ENCODE peak calls at places on chromosome 14, in four cellular contexts. One of them, this sample, is unnamed.

GRCh38 chr14:98278805-98279204 is 993.2 kb downstream of the BCL11B start:
- DNase-seq in MM.1S: no peak
- DNase-seq in PC-9: no peak
- DNase-seq in GM23248: no peak
- DNase-seq in this sample: no peak

GRCh38 chr14:92973265-92973797 is 50.4 kb downstream of the CHGA start:
- DNase-seq in MM.1S: no peak
- DNase-seq in PC-9: peak; percentile 52
- DNase-seq in GM23248: peak; percentile 96
- DNase-seq in this sample: peak; percentile 89

GRCh38 chr14:37709419-37710195 is 114.2 kb downstream of the TTC6 start:
- DNase-seq in MM.1S: no peak
- DNase-seq in PC-9: no peak
- DNase-seq in GM23248: peak; percentile 51
- DNase-seq in this sample: peak; percentile 28

GRCh38 chr14:95167177-95167576 is 9.8 kb upstream of the DICER1 start:
- DNase-seq in MM.1S: no peak
- DNase-seq in PC-9: no peak
- DNase-seq in GM23248: no peak
- DNase-seq in this sample: no peak

GRCh38 chr14:89186850-89187376 is 230.1 kb downstream of the FOXN3 start:
- DNase-seq in MM.1S: no peak
- DNase-seq in PC-9: no peak
- DNase-seq in GM23248: peak; percentile 16
- DNase-seq in this sample: no peak

GRCh38 chr14:53020193-53020932 is 69.5 kb upstream of the FERMT2 start:
- DNase-seq in MM.1S: no peak
- DNase-seq in PC-9: no peak
- DNase-seq in GM23248: no peak
- DNase-seq in this sample: peak; percentile 43

GRCh38 chr14:24058260-24058950 is 6.6 kb downstream of the CARMIL3 start:
- DNase-seq in MM.1S: peak; percentile 36
- DNase-seq in PC-9: no peak
- DNase-seq in GM23248: peak; percentile 86
- DNase-seq in this sample: peak; percentile 93

GRCh38 chr14:85579957-85580356 is 50.0 kb downstream of the FLRT2 start:
- DNase-seq in MM.1S: no peak
- DNase-seq in PC-9: no peak
- DNase-seq in GM23248: no peak
- DNase-seq in this sample: no peak

GRCh38 chr14:85599939-85600338 is 70.0 kb downstream of the FLRT2 start:
- DNase-seq in MM.1S: no peak
- DNase-seq in PC-9: no peak
- DNase-seq in GM23248: peak; percentile 64
- DNase-seq in this sample: no peak

GRCh38 chr14:51929156-51929555 is 60.2 kb upstream of the RTRAF start:
- DNase-seq in MM.1S: no peak
- DNase-seq in PC-9: no peak
- DNase-seq in GM23248: peak; percentile 37
- DNase-seq in this sample: no peak

GRCh38 chr14:73741876-73742519 is 27.8 kb upstream of the PNMA1 start:
- DNase-seq in MM.1S: no peak
- DNase-seq in PC-9: no peak
- DNase-seq in GM23248: peak; percentile 37
- DNase-seq in this sample: no peak

GRCh38 chr14:66444271-66444987 is 41.7 kb upstream of the CCDC196 start:
- DNase-seq in MM.1S: no peak
- DNase-seq in PC-9: no peak
- DNase-seq in GM23248: peak; percentile 35
- DNase-seq in this sample: no peak

GRCh38 chr14:20499108-20499507 is 6.2 kb upstream of the RNASE10 start:
- DNase-seq in MM.1S: no peak
- DNase-seq in PC-9: peak; percentile 58
- DNase-seq in GM23248: no peak
- DNase-seq in this sample: peak; percentile 49

GRCh38 chr14:50619569-50620141 is 48.5 kb downstream of the SAV1 start:
- DNase-seq in MM.1S: peak; percentile 28
- DNase-seq in PC-9: no peak
- DNase-seq in GM23248: peak; percentile 60
- DNase-seq in this sample: peak; percentile 60

GRCh38 chr14:104694991-104695659 is 5.7 kb downstream of the INF2 start:
- DNase-seq in MM.1S: no peak
- DNase-seq in PC-9: no peak
- DNase-seq in GM23248: no peak
- DNase-seq in this sample: no peak

GRCh38 chr14:73722581-73722980 is 8.4 kb upstream of the PNMA1 start:
- DNase-seq in MM.1S: no peak
- DNase-seq in PC-9: no peak
- DNase-seq in GM23248: no peak
- DNase-seq in this sample: no peak

GRCh38 chr14:38003746-38004609 is 203.7 kb upstream of the SSTR1 start:
- DNase-seq in MM.1S: no peak
- DNase-seq in PC-9: no peak
- DNase-seq in GM23248: no peak
- DNase-seq in this sample: peak; percentile 48

GRCh38 chr14:97994020-97994531 is 1196.9 kb downstream of the VRK1 start:
- DNase-seq in MM.1S: no peak
- DNase-seq in PC-9: no peak
- DNase-seq in GM23248: no peak
- DNase-seq in this sample: no peak

GRCh38 chr14:53153702-53154112 is 584 bp upstream of the DDHD1 start:
- DNase-seq in MM.1S: no peak
- DNase-seq in PC-9: no peak
- DNase-seq in GM23248: no peak
- DNase-seq in this sample: no peak

GRCh38 chr14:91415794-91416743 is 1.6 kb downstream of the CCDC88C start:
- DNase-seq in MM.1S: peak; percentile 81
- DNase-seq in PC-9: no peak
- DNase-seq in GM23248: no peak
- DNase-seq in this sample: peak; percentile 51

GRCh38 chr14:91416744-91417133 is 881 bp downstream of the CCDC88C start:
- DNase-seq in MM.1S: no peak
- DNase-seq in PC-9: no peak
- DNase-seq in GM23248: no peak
- DNase-seq in this sample: peak; percentile 51

GRCh38 chr14:91418387-91419043 is 895 bp upstream of the CCDC88C start:
- DNase-seq in MM.1S: peak; percentile 48
- DNase-seq in PC-9: peak; percentile 75
- DNase-seq in GM23248: peak; percentile 59
- DNase-seq in this sample: peak; percentile 75

GRCh38 chr14:91417983-91418386 is 365 bp upstream of the CCDC88C start:
- DNase-seq in MM.1S: peak; percentile 58
- DNase-seq in PC-9: no peak
- DNase-seq in GM23248: peak; percentile 45
- DNase-seq in this sample: peak; percentile 61

DNA sequence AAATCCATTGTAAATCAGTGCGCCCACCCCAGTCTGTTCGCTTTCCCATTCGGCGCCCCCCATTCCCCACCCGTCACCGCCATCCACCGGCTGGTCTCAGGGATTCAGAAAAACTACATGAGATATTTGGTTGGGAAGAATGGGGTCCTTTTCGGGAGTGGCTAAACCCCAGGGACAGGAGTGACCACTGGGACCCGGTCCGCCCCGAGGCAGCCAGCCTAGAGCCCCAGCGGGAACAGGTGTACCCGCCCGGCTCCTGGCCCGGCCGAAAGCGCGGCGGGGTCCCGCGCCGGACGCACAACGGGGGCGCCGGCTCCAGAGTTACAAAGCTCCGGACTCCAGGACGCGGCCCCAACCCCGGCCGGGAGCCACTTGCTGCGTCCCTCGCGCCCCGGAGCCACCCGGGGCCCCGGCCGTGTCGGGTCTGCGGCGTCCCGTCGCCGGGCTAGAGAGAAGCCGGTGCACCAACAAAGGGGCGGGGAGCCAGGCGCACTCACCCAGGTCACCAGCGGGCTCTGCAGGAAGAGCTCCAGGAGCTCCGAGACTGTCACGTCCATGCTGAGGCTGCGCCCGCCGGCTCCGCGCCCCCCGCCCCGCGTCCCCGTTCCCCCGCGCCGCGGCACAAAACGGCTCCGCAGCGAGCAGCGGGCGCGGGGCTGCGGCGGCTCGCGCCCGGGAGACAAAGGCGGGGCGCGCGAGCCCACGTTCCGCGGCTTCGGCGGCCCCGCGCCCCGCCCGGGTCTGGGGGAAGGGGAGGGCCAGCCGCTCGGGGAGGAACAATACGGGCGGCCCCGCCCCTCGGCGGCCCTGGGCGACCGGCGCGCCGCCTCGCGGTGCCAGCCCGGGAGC is at the start of gene CCDC88C:
- DNase-seq in MM.1S: peak; percentile 61
- DNase-seq in PC-9: peak; percentile 45
- DNase-seq in GM23248: peak; percentile 34
- DNase-seq in this sample: peak; percentile 71
- TF ChIP-seq EZH2 in MM.1S: no peak
- TF ChIP-seq EZH2 in PC-9: no peak
- TF ChIP-seq EZH2 in GM23248: peak; percentile 75
- TF ChIP-seq EZH2 in this sample: no peak

DNA sequence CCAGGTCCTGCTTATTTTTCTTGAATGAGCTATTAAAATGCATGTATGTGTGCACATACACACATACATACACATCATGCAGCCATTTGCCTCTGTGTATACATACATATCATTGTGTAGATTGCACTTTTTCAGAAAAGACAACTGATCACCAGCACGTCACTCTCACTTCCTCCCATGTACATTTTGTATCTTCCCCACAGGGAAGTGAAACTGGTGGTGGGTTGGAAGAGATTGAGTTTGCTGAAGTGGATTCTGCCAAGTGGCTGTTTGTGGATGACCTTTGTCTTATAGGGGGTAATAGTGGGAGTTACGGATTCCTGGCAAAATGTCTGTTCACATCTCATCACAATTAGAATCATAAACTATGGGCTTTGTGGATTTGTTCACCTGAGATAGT is 448.6 kb downstream of the RAD51B start:
- DNase-seq in MM.1S: peak; percentile 13
- DNase-seq in PC-9: no peak
- DNase-seq in GM23248: no peak
- DNase-seq in this sample: no peak
- H3F3A ChIP-seq in MM.1S: no peaks in the 10 kb centered on the region
- H3F3A ChIP-seq in PC-9: no peaks in the 10 kb centered on the region
- H3F3A ChIP-seq in GM23248: no peaks in the 10 kb centered on the region
- H3F3A ChIP-seq in this sample: no peaks in the 10 kb centered on the region

GRCh38 chr14:103081951-103082350 is 2.1 kb upstream of the LBHD2 start:
- DNase-seq in MM.1S: no peak
- DNase-seq in PC-9: no peak
- DNase-seq in GM23248: no peak
- DNase-seq in this sample: no peak

GRCh38 chr14:103086771-103087342 is 2.8 kb downstream of the LBHD2 start:
- DNase-seq in MM.1S: no peak
- DNase-seq in PC-9: no peak
- DNase-seq in GM23248: no peak
- DNase-seq in this sample: no peak

GRCh38 chr14:103087343-103087835 is 3.4 kb downstream of the LBHD2 start:
- DNase-seq in MM.1S: no peak
- DNase-seq in PC-9: no peak
- DNase-seq in GM23248: no peak
- DNase-seq in this sample: peak; percentile 53

GRCh38 chr14:103085106-103086091 is 1.4 kb downstream of the LBHD2 start:
- DNase-seq in MM.1S: no peak
- DNase-seq in PC-9: no peak
- DNase-seq in GM23248: peak; percentile 30
- DNase-seq in this sample: peak; percentile 63

DNA sequence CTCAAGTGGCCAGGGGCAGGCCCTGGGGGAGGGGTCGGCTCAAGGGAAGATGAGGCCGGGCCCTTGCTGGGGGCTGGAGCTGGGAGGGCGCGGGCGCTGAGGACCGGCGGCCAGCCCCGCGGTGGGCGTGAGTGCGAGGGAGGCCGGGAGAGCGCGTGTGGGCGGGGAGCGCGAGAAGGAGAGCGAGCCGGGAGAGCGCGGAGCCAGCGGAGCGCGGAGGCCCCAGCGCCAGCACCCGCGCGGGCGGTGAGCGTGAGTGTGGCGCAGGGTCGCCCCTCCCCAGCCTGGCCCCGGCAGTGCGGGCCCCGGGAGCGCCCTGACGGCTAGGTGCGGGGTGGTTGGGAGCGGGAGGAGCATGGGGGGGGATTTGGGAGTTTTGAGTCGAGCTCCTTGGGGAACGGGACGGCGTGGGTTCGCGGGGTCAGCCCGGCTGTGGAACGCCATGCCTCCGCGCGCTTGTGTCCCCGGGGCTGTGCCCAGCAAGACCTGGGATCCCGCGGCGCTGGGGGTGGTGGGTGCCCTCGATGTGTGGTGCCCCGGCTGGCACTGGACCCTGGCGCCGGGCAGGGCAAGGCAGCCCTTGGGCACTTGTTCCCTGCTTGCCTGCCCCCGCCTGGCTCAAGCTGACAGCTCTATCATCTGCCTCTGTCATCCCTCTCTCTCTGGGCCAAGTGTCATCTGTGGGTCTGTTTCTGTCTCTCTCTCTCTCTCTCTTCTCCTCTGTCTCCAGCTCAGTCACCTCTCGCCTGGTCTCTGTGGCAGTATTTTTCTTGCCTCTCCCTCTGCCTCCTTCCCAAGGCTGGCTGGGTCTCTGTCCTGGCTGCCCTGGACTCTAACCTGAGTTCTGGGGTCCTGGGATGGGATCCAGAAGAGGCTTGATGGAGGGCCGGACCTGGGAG is at the start of gene LBHD2:
- DNase-seq in MM.1S: no peak
- DNase-seq in PC-9: no peak
- DNase-seq in GM23248: peak; percentile 56
- DNase-seq in this sample: peak; percentile 54
- TF ChIP-seq EZH2 in MM.1S: no peak
- TF ChIP-seq EZH2 in PC-9: no peak
- TF ChIP-seq EZH2 in GM23248: no peak
- TF ChIP-seq EZH2 in this sample: no peak

GRCh38 chr14:59243174-59243573 is 54.7 kb downstream of the DAAM1 start:
- DNase-seq in MM.1S: no peak
- DNase-seq in PC-9: no peak
- DNase-seq in GM23248: no peak
- DNase-seq in this sample: no peak
- H3F3A ChIP-seq in MM.1S: peaks cover 6% of the 10 kb centered on the region
- H3F3A ChIP-seq in PC-9: no peaks in the 10 kb centered on the region
- H3F3A ChIP-seq in GM23248: no peaks in the 10 kb centered on the region
- H3F3A ChIP-seq in this sample: no peaks in the 10 kb centered on the region

DNA sequence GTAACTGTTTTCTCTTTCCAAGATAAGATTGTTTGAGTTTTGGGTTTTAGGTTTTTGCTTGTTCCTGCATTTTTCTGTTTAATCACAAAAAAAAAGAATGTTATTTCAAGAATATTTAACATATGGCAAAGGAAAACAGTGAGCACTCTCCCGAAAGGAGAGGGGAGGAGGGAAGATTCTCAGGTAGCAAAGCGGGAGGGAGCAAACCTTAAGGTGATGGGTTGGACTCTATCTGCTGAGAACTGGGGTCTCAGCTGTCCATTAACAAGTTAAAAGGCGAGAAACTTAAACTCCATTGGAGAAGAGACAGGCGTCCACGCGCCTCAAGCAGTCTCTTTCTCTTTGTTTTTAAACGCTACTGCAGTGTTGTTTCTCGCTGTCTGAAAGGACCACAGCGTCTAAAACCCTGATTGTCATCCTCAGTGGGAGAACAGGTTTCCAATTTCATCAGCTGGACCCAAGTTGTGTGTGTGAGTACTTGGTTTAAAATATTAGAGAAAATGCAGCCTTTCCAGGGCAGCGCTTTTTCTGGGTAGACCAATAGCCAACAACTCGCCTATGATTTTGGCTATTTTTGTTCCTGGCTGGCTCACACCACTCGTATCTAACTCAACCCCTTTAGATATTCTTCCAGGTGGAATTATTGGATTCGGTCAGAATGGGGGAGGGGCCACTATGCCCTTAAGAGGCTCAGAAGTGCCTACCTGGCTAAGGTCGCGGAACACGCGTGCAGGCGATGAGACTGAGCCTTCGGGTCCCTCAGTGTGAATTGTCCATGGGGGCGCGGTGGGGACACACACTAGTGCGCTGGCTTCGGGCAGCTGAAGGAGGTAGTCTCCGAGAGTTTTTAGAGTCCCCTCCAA is 8.2 kb downstream of the SIX1 start:
- DNase-seq in MM.1S: no peak
- DNase-seq in PC-9: no peak
- DNase-seq in GM23248: no peak
- DNase-seq in this sample: peak; percentile 52
- TF ChIP-seq EZH2 in MM.1S: no peak
- TF ChIP-seq EZH2 in PC-9: no peak
- TF ChIP-seq EZH2 in GM23248: no peak
- TF ChIP-seq EZH2 in this sample: peak; percentile 70

This sample was measured in GM23338.